ENCODE peak calls at places on chromosomes 2 and 18, in six cellular contexts. W is activated CD4-positive, alpha-beta T cell treated with anti-CD3 and anti-CD28 coated beads, Interleukin-2, amount 50 U/mL, for 24 hours; V is Calu3; D is neural progenitor cell; Y is stimulated activated CD4-positive, alpha-beta T cell treated with anti-CD3 and anti-CD28 coated beads, Interleukin-4, amount 100 ng/mL, for 4 hours; P is NCI-H1105. I is an unnamed sample.

GRCh38 chr2:45014016-45014702 is 4.9 kb upstream of the SIX2 start:
- DNase-seq in Y (no peak), V (no peak), P (no peak), D (peak), W (no peak), I (no peak)

GRCh38 chr18:46750626-46751025 is 6.2 kb downstream of the ST8SIA5 start:
- DNase-seq in W (no peak), V (no peak), P (no peak), D (no peak), Y (no peak), I (no peak)

GRCh38 chr2:233445152-233445830 is 91.0 kb downstream of the DGKD start:
- DNase-seq in D (no peak), P (no peak), Y (no peak), W (no peak), V (no peak), I (no peak)

GRCh38 chr2:96102596-96103387 is 13.6 kb downstream of the ADRA2B start:
- DNase-seq in Y (no peak), D (no peak), P (no peak), V (no peak), W (no peak), I (no peak)

GRCh38 chr2:191001032-191001431 is 12.9 kb downstream of the STAT1 start:
- DNase-seq in D (no peak), V (no peak), W (no peak), P (no peak), Y (no peak), I (no peak)

GRCh38 chr2:97718051-97718882 is 4.9 kb downstream of the ZAP70 start:
- DNase-seq in Y (peak), D (no peak), V (no peak), P (no peak), W (peak), I (peak)

GRCh38 chr18:12946549-12947354 is 1.1 kb upstream of the SEH1L start:
- DNase-seq in P (peak), V (peak), W (no peak), D (peak), Y (no peak), I (peak)

GRCh38 chr2:118120001-118120400 is 31.7 kb downstream of the INSIG2 start:
- DNase-seq in P (no peak), D (no peak), W (no peak), V (no peak), Y (no peak), I (no peak)

GRCh38 chr2:43067254-43068052 is 159.0 kb downstream of the ZFP36L2 start:
- DNase-seq in W (no peak), V (no peak), Y (no peak), D (peak), P (no peak), I (no peak)

GRCh38 chr2:237312021-237312755 is 101.8 kb downstream of the COL6A3 start:
- DNase-seq in D (no peak), V (no peak), Y (no peak), P (no peak), W (no peak), I (no peak)

GRCh38 chr2:143720093-143720664 is 591.0 kb downstream of the ARHGAP15 start:
- DNase-seq in P (peak), V (no peak), Y (no peak), D (peak), W (no peak), I (no peak)

GRCh38 chr18:13260927-13261471 is 42.4 kb downstream of the LDLRAD4 start:
- DNase-seq in W (no peak), V (no peak), P (no peak), D (no peak), Y (no peak), I (no peak)

GRCh38 chr18:34223893-34224422 is 755 bp downstream of the NOL4 start:
- DNase-seq in W (no peak), P (no peak), D (peak), V (no peak), Y (no peak), I (no peak)

GRCh38 chr2:33577660-33578059 is 21.4 kb downstream of the FAM98A start:
- DNase-seq in P (no peak), W (no peak), Y (no peak), D (no peak), V (no peak), I (no peak)

GRCh38 chr2:233915133-233915532 is 2.0 kb upstream of the TRPM8 start:
- DNase-seq in W (no peak), P (peak), V (no peak), Y (no peak), D (peak), I (no peak)

GRCh38 chr2:37907480-37908070 is 17.5 kb upstream of the RMDN2 start:
- DNase-seq in P (no peak), W (no peak), V (no peak), Y (no peak), D (no peak), I (no peak)

GRCh38 chr18:56382541-56382940 is 255.9 kb downstream of the TXNL1 start:
- DNase-seq in W (no peak), Y (no peak), V (no peak), P (peak), D (peak), I (no peak)

GRCh38 chr18:40949138-40949949 is 1005.7 kb upstream of the PIK3C3 start:
- DNase-seq in Y (no peak), P (peak), D (no peak), V (no peak), W (no peak), I (no peak)

GRCh38 chr2:74524955-74525716 is 895 bp downstream of the DQX1 start:
- DNase-seq in V (no peak), P (no peak), D (no peak), Y (no peak), W (no peak), I (no peak)

GRCh38 chr2:65557616-65558573 is 125.5 kb upstream of the SPRED2 start:
- DNase-seq in P (no peak), W (no peak), Y (no peak), V (no peak), D (no peak), I (no peak)

GRCh38 chr18:9862686-9863085 is 23.1 kb upstream of the TXNDC2 start:
- DNase-seq in D (no peak), P (no peak), W (no peak), Y (no peak), V (no peak), I (no peak)